ENCODE peak calls at places on chromosomes 3 and 15, in four cellular contexts. One of them, this sample, is unnamed.

GRCh38 chr3:146953523-146954125 is 348.5 kb upstream of the PLSCR5 start:
- DNase-seq in pancreas: no peak
- DNase-seq in gastrocnemius medialis: no peak
- DNase-seq in foreskin fibroblast: peak
- DNase-seq in this sample: no peak

GRCh38 chr3:12944849-12945248 is 103.5 kb upstream of the RPL32 start:
- DNase-seq in pancreas: no peak
- DNase-seq in gastrocnemius medialis: no peak
- DNase-seq in foreskin fibroblast: no peak
- DNase-seq in this sample: no peak

GRCh38 chr3:157300091-157300490 is 136.6 kb upstream of the PTX3 start:
- DNase-seq in pancreas: no peak
- DNase-seq in gastrocnemius medialis: no peak
- DNase-seq in foreskin fibroblast: no peak
- DNase-seq in this sample: no peak

GRCh38 chr3:77321646-77322045 is 281.7 kb downstream of the ROBO2 start:
- DNase-seq in pancreas: no peak
- DNase-seq in gastrocnemius medialis: no peak
- DNase-seq in foreskin fibroblast: peak
- DNase-seq in this sample: no peak

GRCh38 chr15:27828721-27829120 is 270.4 kb downstream of the OCA2 start:
- DNase-seq in pancreas: no peak
- DNase-seq in gastrocnemius medialis: no peak
- DNase-seq in foreskin fibroblast: no peak
- DNase-seq in this sample: no peak

GRCh38 chr3:53750253-53751210 is 95.7 kb downstream of the CHDH start:
- DNase-seq in pancreas: no peak
- DNase-seq in gastrocnemius medialis: no peak
- DNase-seq in foreskin fibroblast: no peak
- DNase-seq in this sample: no peak

GRCh38 chr3:112611813-112612515 is 29.0 kb downstream of the CCDC80 start:
- DNase-seq in pancreas: no peak
- DNase-seq in gastrocnemius medialis: no peak
- DNase-seq in foreskin fibroblast: no peak
- DNase-seq in this sample: no peak

GRCh38 chr3:160801386-160802118 is 45.5 kb downstream of the PPM1L start:
- DNase-seq in pancreas: no peak
- DNase-seq in gastrocnemius medialis: peak
- DNase-seq in foreskin fibroblast: peak
- DNase-seq in this sample: peak

GRCh38 chr3:30848093-30848779 is 46.2 kb downstream of the GADL1 start:
- DNase-seq in pancreas: no peak
- DNase-seq in gastrocnemius medialis: peak
- DNase-seq in foreskin fibroblast: peak
- DNase-seq in this sample: no peak

GRCh38 chr3:7546219-7546618 is 685.3 kb downstream of the GRM7 start:
- DNase-seq in pancreas: no peak
- DNase-seq in gastrocnemius medialis: no peak
- DNase-seq in foreskin fibroblast: no peak
- DNase-seq in this sample: no peak

GRCh38 chr3:38644662-38645053 is 4.8 kb downstream of the SCN5A start:
- DNase-seq in pancreas: no peak
- DNase-seq in gastrocnemius medialis: no peak
- DNase-seq in foreskin fibroblast: no peak
- DNase-seq in this sample: no peak

GRCh38 chr3:120300971-120301370 is 15.9 kb upstream of the GPR156 start:
- DNase-seq in pancreas: no peak
- DNase-seq in gastrocnemius medialis: no peak
- DNase-seq in foreskin fibroblast: no peak
- DNase-seq in this sample: no peak

GRCh38 chr3:9198805-9199386 is 50.5 kb downstream of the SRGAP3 start:
- DNase-seq in pancreas: no peak
- DNase-seq in gastrocnemius medialis: no peak
- DNase-seq in foreskin fibroblast: no peak
- DNase-seq in this sample: no peak

GRCh38 chr15:82951472-82952155 is 906 bp downstream of the HOMER2 start:
- DNase-seq in pancreas: no peak
- DNase-seq in gastrocnemius medialis: no peak
- DNase-seq in foreskin fibroblast: peak
- DNase-seq in this sample: no peak

GRCh38 chr3:191944835-191945234 is 483.9 kb downstream of the PYDC2 start:
- DNase-seq in pancreas: no peak
- DNase-seq in gastrocnemius medialis: no peak
- DNase-seq in foreskin fibroblast: no peak
- DNase-seq in this sample: no peak

GRCh38 chr3:87359807-87360206 is 83.4 kb upstream of the POU1F1 start:
- DNase-seq in pancreas: peak
- DNase-seq in gastrocnemius medialis: no peak
- DNase-seq in foreskin fibroblast: no peak
- DNase-seq in this sample: no peak

GRCh38 chr15:36887214-36888017 is 212.9 kb downstream of the MEIS2 start:
- DNase-seq in pancreas: no peak
- DNase-seq in gastrocnemius medialis: no peak
- DNase-seq in foreskin fibroblast: no peak
- DNase-seq in this sample: no peak

GRCh38 chr15:32881528-32881927 is 163.7 kb downstream of the GREM1 start:
- DNase-seq in pancreas: no peak
- DNase-seq in gastrocnemius medialis: no peak
- DNase-seq in foreskin fibroblast: no peak
- DNase-seq in this sample: no peak

GRCh38 chr3:170037463-170038433 is at the start of gene GPR160:
- DNase-seq in pancreas: peak
- DNase-seq in gastrocnemius medialis: no peak
- DNase-seq in foreskin fibroblast: peak
- DNase-seq in this sample: peak

GRCh38 chr3:49199244-49199899 is 28.0 kb downstream of the KLHDC8B start:
- DNase-seq in pancreas: peak
- DNase-seq in gastrocnemius medialis: peak
- DNase-seq in foreskin fibroblast: peak
- DNase-seq in this sample: peak

GRCh38 chr15:77546050-77546501 is 86.6 kb downstream of the LINGO1 start:
- DNase-seq in pancreas: no peak
- DNase-seq in gastrocnemius medialis: no peak
- DNase-seq in foreskin fibroblast: peak
- DNase-seq in this sample: no peak

GRCh38 chr3:124386006-124386405 is 344.2 kb upstream of the UMPS start:
- DNase-seq in pancreas: no peak
- DNase-seq in gastrocnemius medialis: no peak
- DNase-seq in foreskin fibroblast: no peak
- DNase-seq in this sample: no peak

GRCh38 chr15:44082558-44083151 is 112.4 kb downstream of the FRMD5 start:
- DNase-seq in pancreas: no peak
- DNase-seq in gastrocnemius medialis: no peak
- DNase-seq in foreskin fibroblast: peak
- DNase-seq in this sample: no peak

GRCh38 chr15:40871749-40872617 is 2.1 kb downstream of the RHOV start:
- DNase-seq in pancreas: peak
- DNase-seq in gastrocnemius medialis: no peak
- DNase-seq in foreskin fibroblast: no peak
- DNase-seq in this sample: no peak

GRCh38 chr15:46304320-46304719 is 669.5 kb downstream of the SQOR start:
- DNase-seq in pancreas: no peak
- DNase-seq in gastrocnemius medialis: no peak
- DNase-seq in foreskin fibroblast: no peak
- DNase-seq in this sample: no peak

GRCh38 chr3:107067421-107067820 is 309.8 kb upstream of the CCDC54 start:
- DNase-seq in pancreas: no peak
- DNase-seq in gastrocnemius medialis: no peak
- DNase-seq in foreskin fibroblast: no peak
- DNase-seq in this sample: no peak

GRCh38 chr3:171548918-171549317 is 88.7 kb upstream of the TNIK start:
- DNase-seq in pancreas: no peak
- DNase-seq in gastrocnemius medialis: no peak
- DNase-seq in foreskin fibroblast: peak
- DNase-seq in this sample: no peak

GRCh38 chr15:81776961-81777360 is 268.9 kb downstream of the MEX3B start:
- DNase-seq in pancreas: no peak
- DNase-seq in gastrocnemius medialis: no peak
- DNase-seq in foreskin fibroblast: no peak
- DNase-seq in this sample: no peak

GRCh38 chr3:52231502-52232278 is 6.2 kb upstream of the TLR9 start:
- DNase-seq in pancreas: peak
- DNase-seq in gastrocnemius medialis: peak
- DNase-seq in foreskin fibroblast: peak
- DNase-seq in this sample: peak

GRCh38 chr3:68874551-68875348 is 57.6 kb downstream of the TAFA4 start:
- DNase-seq in pancreas: no peak
- DNase-seq in gastrocnemius medialis: no peak
- DNase-seq in foreskin fibroblast: no peak
- DNase-seq in this sample: no peak

GRCh38 chr3:72290859-72291641 is 506.1 kb upstream of the PROK2 start:
- DNase-seq in pancreas: no peak
- DNase-seq in gastrocnemius medialis: no peak
- DNase-seq in foreskin fibroblast: no peak
- DNase-seq in this sample: no peak

GRCh38 chr3:72287941-72288340 is 503.0 kb upstream of the PROK2 start:
- DNase-seq in pancreas: no peak
- DNase-seq in gastrocnemius medialis: no peak
- DNase-seq in foreskin fibroblast: no peak
- DNase-seq in this sample: no peak

GRCh38 chr3:72285483-72285882 is 500.5 kb upstream of the PROK2 start:
- DNase-seq in pancreas: no peak
- DNase-seq in gastrocnemius medialis: no peak
- DNase-seq in foreskin fibroblast: no peak
- DNase-seq in this sample: no peak

GRCh38 chr3:72289708-72290104 is 504.8 kb upstream of the PROK2 start:
- DNase-seq in pancreas: no peak
- DNase-seq in gastrocnemius medialis: no peak
- DNase-seq in foreskin fibroblast: no peak
- DNase-seq in this sample: no peak

DNA sequence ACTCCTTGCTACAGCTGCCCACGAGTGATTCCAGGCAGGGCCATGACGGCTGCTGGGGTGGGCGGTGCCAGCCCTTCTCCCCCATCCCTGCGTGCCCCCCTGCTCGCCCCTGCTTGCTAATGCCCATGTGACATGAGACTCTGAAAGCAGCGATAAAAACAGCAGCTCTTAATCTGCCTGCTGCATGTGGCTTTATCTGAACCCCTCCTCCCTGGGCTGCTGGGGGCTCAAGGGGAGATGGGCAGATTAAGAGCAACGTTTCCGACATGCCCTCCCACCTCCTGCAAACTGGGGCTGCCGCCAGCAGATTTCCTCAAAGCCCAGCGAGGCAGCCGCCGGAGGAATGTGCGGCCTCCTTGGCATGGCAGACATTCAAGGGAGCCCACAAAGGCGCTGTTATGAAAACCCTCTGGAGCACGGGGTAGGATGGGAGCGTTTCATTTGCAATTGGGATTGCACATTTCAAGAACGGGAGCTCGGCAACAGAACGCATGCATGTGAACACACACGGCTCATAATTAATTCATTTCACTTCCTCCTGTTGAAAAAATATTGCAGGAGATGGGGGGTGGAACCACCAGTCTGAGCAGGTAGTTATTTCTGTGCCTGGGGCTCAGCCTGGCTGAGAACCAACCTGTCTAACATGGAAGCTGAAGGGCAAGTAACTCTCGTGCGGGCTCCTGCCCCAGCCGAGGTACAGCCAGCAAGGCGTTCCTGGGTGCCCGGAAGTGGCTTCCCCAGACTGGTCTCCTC is 504.2 kb upstream of the PROK2 start:
- DNase-seq in pancreas: no peak
- DNase-seq in gastrocnemius medialis: no peak
- DNase-seq in foreskin fibroblast: peak
- DNase-seq in this sample: no peak
- H3K4me3 ChIP-seq in pancreas: no peak
- H3K4me3 ChIP-seq in gastrocnemius medialis: no peak
- H3K4me3 ChIP-seq in foreskin fibroblast: no peak
- H3K4me3 ChIP-seq in this sample: peak

DNA sequence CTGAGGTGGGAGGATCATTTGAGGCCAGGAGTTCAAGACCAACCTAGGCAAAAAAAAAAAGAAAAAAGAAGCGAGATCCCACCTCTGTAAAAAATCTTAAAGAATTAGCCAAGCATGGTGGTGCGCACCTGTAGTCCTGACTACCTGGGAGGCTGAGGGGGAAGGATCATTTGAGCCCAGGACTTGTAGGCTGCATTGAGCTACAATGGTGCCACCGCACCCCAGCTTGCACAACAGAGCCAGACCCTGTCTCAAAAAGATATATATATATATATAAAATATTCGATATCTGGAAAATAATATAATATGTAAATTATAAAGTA is 1.1 kb upstream of the IMP3 start:
- DNase-seq in pancreas: no peak
- DNase-seq in gastrocnemius medialis: no peak
- DNase-seq in foreskin fibroblast: no peak
- DNase-seq in this sample: no peak
- H3K4me3 ChIP-seq in pancreas: no peak
- H3K4me3 ChIP-seq in gastrocnemius medialis: no peak
- H3K4me3 ChIP-seq in foreskin fibroblast: peak
- H3K4me3 ChIP-seq in this sample: peak

DNA sequence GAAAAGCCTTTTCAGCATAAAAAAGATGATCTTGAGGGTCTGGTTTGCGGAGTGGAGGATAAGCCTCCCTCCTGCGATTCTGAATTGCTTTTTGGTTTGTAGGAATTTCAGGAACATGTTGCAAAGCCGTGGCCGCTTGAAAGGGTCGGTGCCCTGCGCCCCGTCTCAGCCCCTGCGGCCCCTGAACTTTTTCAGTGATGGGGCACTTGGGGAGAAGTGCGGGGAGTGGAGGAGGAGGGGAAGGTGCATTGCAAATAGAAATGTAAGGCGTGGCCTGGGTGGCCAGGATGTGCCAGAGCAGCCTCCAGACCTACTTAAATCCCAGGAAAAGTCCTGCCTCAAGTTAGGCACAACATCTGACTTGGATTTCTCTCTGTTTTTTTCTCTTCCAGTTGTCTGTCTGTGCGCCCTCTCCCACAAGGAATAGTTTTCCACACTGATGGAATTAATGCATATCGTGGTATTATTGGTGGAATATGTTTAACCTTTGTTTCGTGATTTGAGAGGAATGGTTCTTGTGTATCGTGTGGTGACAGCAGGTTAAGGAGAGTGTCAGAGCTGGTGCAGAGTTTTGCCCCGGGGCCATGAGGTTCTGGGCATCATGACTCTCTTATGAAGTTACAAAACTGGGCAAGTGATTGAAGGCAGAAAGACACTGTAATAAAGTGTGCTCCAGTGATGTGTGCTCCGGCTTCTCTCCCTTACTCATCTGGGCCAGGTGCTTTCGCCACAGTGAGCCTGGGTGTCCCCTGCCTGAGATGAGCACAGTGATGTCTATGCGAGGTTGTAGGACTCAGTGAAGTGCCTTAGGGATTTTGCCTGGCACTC is 153.8 kb downstream of the PGPEP1L start:
- DNase-seq in pancreas: no peak
- DNase-seq in gastrocnemius medialis: no peak
- DNase-seq in foreskin fibroblast: peak
- DNase-seq in this sample: no peak
- H3K4me3 ChIP-seq in pancreas: no peak
- H3K4me3 ChIP-seq in gastrocnemius medialis: peak
- H3K4me3 ChIP-seq in foreskin fibroblast: peak
- H3K4me3 ChIP-seq in this sample: peak

DNA sequence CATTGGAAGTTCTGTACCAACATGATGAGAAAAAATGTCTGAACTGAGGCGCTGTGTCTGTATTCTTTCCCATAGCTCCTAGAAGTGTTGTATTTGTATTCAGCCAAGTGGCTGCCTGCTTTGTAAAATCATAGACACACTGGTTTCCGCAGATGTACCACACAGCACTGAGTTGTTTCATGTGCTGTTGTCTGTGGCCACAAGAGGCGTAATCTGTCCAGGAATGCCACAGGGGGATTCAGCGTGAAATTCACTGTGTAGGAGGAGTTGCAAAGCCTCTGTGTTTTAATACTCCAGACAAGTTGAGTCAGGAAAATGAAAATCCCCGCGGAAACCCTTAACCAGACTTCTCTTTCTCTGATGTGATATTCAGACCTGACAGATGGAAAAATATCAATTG is 462.2 kb downstream of the NSUN3 start:
- DNase-seq in pancreas: no peak
- DNase-seq in gastrocnemius medialis: no peak
- DNase-seq in foreskin fibroblast: no peak
- DNase-seq in this sample: no peak
- H3K4me3 ChIP-seq in pancreas: no peak
- H3K4me3 ChIP-seq in gastrocnemius medialis: no peak
- H3K4me3 ChIP-seq in foreskin fibroblast: no peak
- H3K4me3 ChIP-seq in this sample: peak